ENCODE peak calls at places on chromosomes 5 and 9, in six cellular contexts. L, N, O, T, G and F are unnamed samples.

GRCh38 chr5:119304439-119304838 is 51.4 kb upstream of the TNFAIP8 start:
- DNase-seq in L (no peak), N (no peak), O (no peak), T (no peak), G (no peak), F (no peak)

GRCh38 chr9:16870606-16871357 is at the start of gene BNC2:
- DNase-seq in L (no peak), N (peak; percentile 49), O (peak; percentile 83), T (peak; percentile 80), G (no peak), F (peak; percentile 37)

GRCh38 chr9:126225611-126226609 is 100.7 kb upstream of the MVB12B start:
- DNase-seq in L (no peak), N (no peak), O (no peak), T (no peak), G (no peak), F (no peak)

GRCh38 chr9:131734165-131734610 is 5.7 kb downstream of the RAPGEF1 start:
- DNase-seq in L (no peak), N (no peak), O (no peak), T (no peak), G (peak; percentile 64), F (no peak)

GRCh38 chr9:105065119-105066088 is 137.4 kb upstream of the ABCA1 start:
- DNase-seq in L (no peak), N (no peak), O (no peak), T (no peak), G (no peak), F (no peak)

GRCh38 chr5:149317281-149318048 is 27.8 kb upstream of the GRPEL2 start:
- DNase-seq in L (no peak), N (no peak), O (peak; percentile 74), T (peak; percentile 73), G (peak; percentile 8), F (no peak)

GRCh38 chr5:91178461-91178860 is 204.7 kb downstream of the ARRDC3 start:
- DNase-seq in L (no peak), N (no peak), O (no peak), T (peak; percentile 25), G (peak; percentile 43), F (no peak)

GRCh38 chr5:133041157-133041784 is 10.5 kb upstream of the HSPA4 start:
- DNase-seq in L (no peak), N (no peak), O (no peak), T (no peak), G (no peak), F (no peak)

GRCh38 chr9:69455311-69455710 is 130.3 kb downstream of the ENTREP1 start:
- DNase-seq in L (no peak), N (no peak), O (no peak), T (no peak), G (no peak), F (no peak)

GRCh38 chr5:159163027-159163699 is 46.2 kb downstream of the RNF145 start:
- DNase-seq in L (no peak), N (no peak), O (no peak), T (peak; percentile 50), G (no peak), F (no peak)

GRCh38 chr9:119086590-119086989 is 282.6 kb downstream of the BRINP1 start:
- DNase-seq in L (no peak), N (no peak), O (no peak), T (no peak), G (no peak), F (no peak)

GRCh38 chr5:157994906-157995519 is 136.1 kb upstream of the CLINT1 start:
- DNase-seq in L (no peak), N (peak; percentile 59), O (peak; percentile 64), T (peak; percentile 90), G (no peak), F (peak; percentile 63)

GRCh38 chr5:134527156-134527960 is 1.9 kb downstream of the JADE2 start:
- DNase-seq in L (peak; percentile 59), N (peak; percentile 76), O (peak; percentile 94), T (peak; percentile 94), G (no peak), F (peak; percentile 84)

GRCh38 chr9:93897075-93897970 is 57.8 kb downstream of the BARX1 start:
- DNase-seq in L (no peak), N (peak; percentile 8), O (peak; percentile 5), T (peak; percentile 6), G (no peak), F (no peak)

GRCh38 chr5:35618791-35619190 is 1.1 kb downstream of the SPEF2 start:
- DNase-seq in L (no peak), N (no peak), O (peak; percentile 4), T (peak; percentile 18), G (no peak), F (no peak)

GRCh38 chr9:77511525-77511924 is 136.6 kb downstream of the GNA14 start:
- DNase-seq in L (no peak), N (no peak), O (no peak), T (no peak), G (no peak), F (no peak)

GRCh38 chr5:34959323-34959722 is 30.0 kb downstream of the DNAJC21 start:
- DNase-seq in L (no peak), N (no peak), O (peak; percentile 11), T (peak; percentile 22), G (no peak), F (no peak)

GRCh38 chr5:142296914-142297417 is 27.9 kb downstream of the SPRY4 start:
- DNase-seq in L (no peak), N (no peak), O (peak; percentile 77), T (peak; percentile 43), G (no peak), F (no peak)

GRCh38 chr9:63859475-63860215 is 1425.4 kb downstream of the FOXD4L5 start:
- DNase-seq in L (peak; percentile 22), N (no peak), O (no peak), T (peak; percentile 24), G (no peak), F (no peak)

GRCh38 chr9:109192732-109193361 is 25.8 kb upstream of the FRRS1L start:
- DNase-seq in L (no peak), N (peak; percentile 32), O (no peak), T (peak; percentile 61), G (no peak), F (no peak)

GRCh38 chr5:5219541-5219940 is 79.4 kb downstream of the ADAMTS16 start:
- DNase-seq in L (no peak), N (no peak), O (no peak), T (no peak), G (no peak), F (no peak)

GRCh38 chr5:16666861-16667481 is 50.2 kb upstream of the RETREG1 start:
- DNase-seq in L (no peak), N (no peak), O (no peak), T (no peak), G (no peak), F (no peak)

GRCh38 chr9:104991144-104991953 is 63.4 kb upstream of the ABCA1 start:
- DNase-seq in L (peak; percentile 64), N (peak; percentile 68), O (peak; percentile 78), T (peak; percentile 94), G (peak; percentile 85), F (peak; percentile 42)

GRCh38 chr5:180718810-180719453 is 20.9 kb downstream of the OR2Y1 start:
- DNase-seq in L (no peak), N (peak; percentile 12), O (peak; percentile 20), T (peak; percentile 46), G (no peak), F (peak; percentile 5)

GRCh38 chr9:125682340-125682739 is 24.7 kb downstream of the MAPKAP1 start:
- DNase-seq in L (no peak), N (no peak), O (no peak), T (no peak), G (no peak), F (no peak)

GRCh38 chr9:20302229-20302628 is 320.1 kb downstream of the MLLT3 start:
- DNase-seq in L (no peak), N (no peak), O (no peak), T (no peak), G (no peak), F (no peak)

GRCh38 chr5:134145061-134145757 is 30.7 kb downstream of the TCF7 start:
- DNase-seq in L (no peak), N (no peak), O (no peak), T (no peak), G (no peak), F (no peak)

GRCh38 chr5:76524872-76525271 is 98.3 kb downstream of the F2RL2 start:
- DNase-seq in L (no peak), N (no peak), O (no peak), T (no peak), G (no peak), F (no peak)

GRCh38 chr9:68552700-68553099 is 12.0 kb upstream of the TMEM252 start:
- DNase-seq in L (no peak), N (no peak), O (no peak), T (no peak), G (no peak), F (no peak)

GRCh38 chr5:143229896-143230675 is 173.4 kb downstream of the NR3C1 start:
- DNase-seq in L (no peak), N (no peak), O (no peak), T (peak; percentile 59), G (no peak), F (no peak)

GRCh38 chr9:107269681-107270080 is 13.4 kb upstream of the RAD23B start:
- DNase-seq in L (no peak), N (no peak), O (no peak), T (no peak), G (no peak), F (no peak)

GRCh38 chr9:107488400-107489143 is 997 bp downstream of the KLF4 start:
- DNase-seq in L (no peak), N (peak; percentile 23), O (peak; percentile 57), T (peak; percentile 76), G (peak; percentile 35), F (peak; percentile 28)